ENCODE peak calls at places on chromosomes 2 and 18, in six cellular contexts. One of them, this sample, is unnamed.
A peak's percentile ranks its signal among the peaks of the same experiment; 100 is the strongest.

GRCh38 chr2:233439191-233439590 is 84.9 kb downstream of the DGKD start:
- DNase-seq in K562: no peak
- DNase-seq in GM12878: no peak
- DNase-seq in A549: no peak
- DNase-seq in HepG2: no peak
- DNase-seq in H1: no peak
- DNase-seq in this sample: no peak

GRCh38 chr2:101306410-101306809 is 2.1 kb downstream of the RNF149 start:
- DNase-seq in K562: peak; percentile 20
- DNase-seq in GM12878: no peak
- DNase-seq in A549: no peak
- DNase-seq in HepG2: no peak
- DNase-seq in H1: no peak
- DNase-seq in this sample: no peak

GRCh38 chr2:12918841-12919445 is 202.2 kb downstream of the TRIB2 start:
- DNase-seq in K562: no peak
- DNase-seq in GM12878: no peak
- DNase-seq in A549: no peak
- DNase-seq in HepG2: no peak
- DNase-seq in H1: no peak
- DNase-seq in this sample: no peak

GRCh38 chr18:75473316-75473715 is 45.8 kb upstream of the SMIM21 start:
- DNase-seq in K562: no peak
- DNase-seq in GM12878: no peak
- DNase-seq in A549: no peak
- DNase-seq in HepG2: no peak
- DNase-seq in H1: no peak
- DNase-seq in this sample: no peak

GRCh38 chr2:8685697-8686358 is 4.0 kb downstream of the ID2 start:
- DNase-seq in K562: peak; percentile 75
- DNase-seq in GM12878: no peak
- DNase-seq in A549: peak; percentile 77
- DNase-seq in HepG2: peak; percentile 48
- DNase-seq in H1: peak; percentile 97
- DNase-seq in this sample: peak; percentile 95

GRCh38 chr2:152036611-152037469 is 62.0 kb downstream of the CACNB4 start:
- DNase-seq in K562: peak; percentile 84
- DNase-seq in GM12878: no peak
- DNase-seq in A549: peak; percentile 42
- DNase-seq in HepG2: peak; percentile 73
- DNase-seq in H1: peak; percentile 66
- DNase-seq in this sample: peak; percentile 66

GRCh38 chr2:27217173-27218121 is at the start of gene CAD:
- DNase-seq in K562: peak; percentile 94
- DNase-seq in GM12878: no peak
- DNase-seq in A549: peak; percentile 84
- DNase-seq in HepG2: peak; percentile 54
- DNase-seq in H1: peak; percentile 91
- DNase-seq in this sample: peak; percentile 99

GRCh38 chr2:38583524-38583923 is 19.2 kb downstream of the HNRNPLL start:
- DNase-seq in K562: no peak
- DNase-seq in GM12878: no peak
- DNase-seq in A549: no peak
- DNase-seq in HepG2: no peak
- DNase-seq in H1: no peak
- DNase-seq in this sample: no peak

GRCh38 chr2:186691900-186692299 is 2.0 kb upstream of the FAM171B start:
- DNase-seq in K562: no peak
- DNase-seq in GM12878: no peak
- DNase-seq in A549: no peak
- DNase-seq in HepG2: no peak
- DNase-seq in H1: no peak
- DNase-seq in this sample: no peak

GRCh38 chr2:230575640-230576324 is 136.9 kb upstream of the CAB39 start:
- DNase-seq in K562: peak; percentile 63
- DNase-seq in GM12878: no peak
- DNase-seq in A549: no peak
- DNase-seq in HepG2: no peak
- DNase-seq in H1: no peak
- DNase-seq in this sample: no peak

GRCh38 chr2:60880633-60880987 is 764 bp upstream of the REL start:
- DNase-seq in K562: no peak
- DNase-seq in GM12878: no peak
- DNase-seq in A549: no peak
- DNase-seq in HepG2: no peak
- DNase-seq in H1: no peak
- DNase-seq in this sample: no peak

GRCh38 chr18:29849145-29849544 is 1193.4 kb downstream of the DSC3 start:
- DNase-seq in K562: no peak
- DNase-seq in GM12878: no peak
- DNase-seq in A549: no peak
- DNase-seq in HepG2: no peak
- DNase-seq in H1: no peak
- DNase-seq in this sample: no peak

DNA sequence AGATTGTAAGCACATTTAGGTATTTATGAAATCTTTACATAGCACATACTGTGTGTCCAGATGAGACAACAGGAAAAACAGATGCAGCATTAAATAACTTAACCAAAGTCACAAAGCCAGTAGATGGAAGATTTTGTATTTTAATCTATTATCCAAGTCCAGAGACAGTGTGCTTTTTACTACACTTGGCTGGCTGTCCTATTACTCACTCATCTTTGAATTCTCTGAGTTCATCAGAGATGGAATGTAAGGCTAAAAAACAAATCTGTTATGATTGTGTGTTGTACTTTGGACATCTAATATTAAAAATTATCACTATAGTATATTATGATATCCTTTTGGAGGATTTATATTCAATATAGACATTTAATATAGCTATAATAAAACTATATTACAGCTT is 1189.4 kb downstream of the DSC3 start:
- DNase-seq in K562: no peak
- DNase-seq in GM12878: no peak
- DNase-seq in A549: no peak
- DNase-seq in HepG2: no peak
- DNase-seq in H1: no peak
- DNase-seq in this sample: no peak
- TF ChIP-seq CHD2 in K562: no peak
- TF ChIP-seq CHD2 in GM12878: no peak
- TF ChIP-seq CHD2 in A549: no peak
- TF ChIP-seq CHD2 in HepG2: no peak
- TF ChIP-seq CHD2 in H1: no peak
- TF ChIP-seq CHD2 in this sample: no peak

GRCh38 chr2:176553685-176554106 is 284.5 kb downstream of the MTX2 start:
- DNase-seq in K562: no peak
- DNase-seq in GM12878: no peak
- DNase-seq in A549: peak; percentile 60
- DNase-seq in HepG2: no peak
- DNase-seq in H1: peak; percentile 71
- DNase-seq in this sample: peak; percentile 78
- TF ChIP-seq CHD2 in K562: no peak
- TF ChIP-seq CHD2 in GM12878: no peak
- TF ChIP-seq CHD2 in A549: no peak
- TF ChIP-seq CHD2 in HepG2: no peak
- TF ChIP-seq CHD2 in H1: no peak
- TF ChIP-seq CHD2 in this sample: no peak

GRCh38 chr2:118251427-118251826 is 163.2 kb downstream of the INSIG2 start:
- DNase-seq in K562: no peak
- DNase-seq in GM12878: no peak
- DNase-seq in A549: no peak
- DNase-seq in HepG2: no peak
- DNase-seq in H1: no peak
- DNase-seq in this sample: no peak
- TF ChIP-seq CHD2 in K562: no peak
- TF ChIP-seq CHD2 in GM12878: no peak
- TF ChIP-seq CHD2 in A549: no peak
- TF ChIP-seq CHD2 in HepG2: no peak
- TF ChIP-seq CHD2 in H1: no peak
- TF ChIP-seq CHD2 in this sample: no peak

GRCh38 chr18:77135339-77136075 is 2.9 kb upstream of the MBP start:
- DNase-seq in K562: no peak
- DNase-seq in GM12878: no peak
- DNase-seq in A549: no peak
- DNase-seq in HepG2: no peak
- DNase-seq in H1: no peak
- DNase-seq in this sample: no peak
- TF ChIP-seq CHD2 in K562: no peak
- TF ChIP-seq CHD2 in GM12878: no peak
- TF ChIP-seq CHD2 in A549: no peak
- TF ChIP-seq CHD2 in HepG2: no peak
- TF ChIP-seq CHD2 in H1: no peak
- TF ChIP-seq CHD2 in this sample: no peak

GRCh38 chr2:2890901-2891300 is 486.7 kb downstream of the EIPR1 start:
- DNase-seq in K562: no peak
- DNase-seq in GM12878: no peak
- DNase-seq in A549: no peak
- DNase-seq in HepG2: no peak
- DNase-seq in H1: no peak
- DNase-seq in this sample: no peak
- TF ChIP-seq CHD2 in K562: no peak
- TF ChIP-seq CHD2 in GM12878: no peak
- TF ChIP-seq CHD2 in A549: no peak
- TF ChIP-seq CHD2 in HepG2: no peak
- TF ChIP-seq CHD2 in H1: no peak
- TF ChIP-seq CHD2 in this sample: no peak

DNA sequence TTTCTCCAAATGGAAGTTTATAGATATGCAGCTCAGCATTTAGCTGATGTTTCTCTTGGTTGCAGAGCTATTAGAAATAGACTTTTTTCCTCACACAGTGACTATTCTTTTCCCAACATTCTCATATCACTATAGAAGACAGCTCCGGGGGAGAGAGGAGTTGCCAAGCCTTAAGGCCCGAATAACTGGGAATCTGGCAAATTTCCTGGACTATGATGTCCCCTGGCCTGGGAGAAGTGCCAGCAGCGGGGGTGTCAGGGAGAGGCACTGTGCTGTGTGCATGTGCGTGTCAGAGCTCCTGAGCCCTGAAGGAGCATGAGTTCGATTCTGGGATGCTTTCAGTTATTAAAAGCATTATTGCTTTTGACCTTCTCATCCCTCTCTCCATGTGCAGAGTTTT is 311.0 kb downstream of the PRKCE start:
- DNase-seq in K562: no peak
- DNase-seq in GM12878: no peak
- DNase-seq in A549: no peak
- DNase-seq in HepG2: no peak
- DNase-seq in H1: no peak
- DNase-seq in this sample: peak; percentile 68
- TF ChIP-seq CHD2 in K562: no peak
- TF ChIP-seq CHD2 in GM12878: no peak
- TF ChIP-seq CHD2 in A549: no peak
- TF ChIP-seq CHD2 in HepG2: no peak
- TF ChIP-seq CHD2 in H1: no peak
- TF ChIP-seq CHD2 in this sample: peak; percentile 61

GRCh38 chr2:119853777-119854399 is 94.2 kb downstream of the PTPN4 start:
- DNase-seq in K562: no peak
- DNase-seq in GM12878: no peak
- DNase-seq in A549: no peak
- DNase-seq in HepG2: no peak
- DNase-seq in H1: no peak
- DNase-seq in this sample: no peak

GRCh38 chr2:119846021-119846420 is 86.3 kb downstream of the PTPN4 start:
- DNase-seq in K562: no peak
- DNase-seq in GM12878: no peak
- DNase-seq in A549: no peak
- DNase-seq in HepG2: no peak
- DNase-seq in H1: no peak
- DNase-seq in this sample: no peak

GRCh38 chr2:119852214-119852613 is 92.5 kb downstream of the PTPN4 start:
- DNase-seq in K562: no peak
- DNase-seq in GM12878: no peak
- DNase-seq in A549: no peak
- DNase-seq in HepG2: no peak
- DNase-seq in H1: no peak
- DNase-seq in this sample: no peak

DNA sequence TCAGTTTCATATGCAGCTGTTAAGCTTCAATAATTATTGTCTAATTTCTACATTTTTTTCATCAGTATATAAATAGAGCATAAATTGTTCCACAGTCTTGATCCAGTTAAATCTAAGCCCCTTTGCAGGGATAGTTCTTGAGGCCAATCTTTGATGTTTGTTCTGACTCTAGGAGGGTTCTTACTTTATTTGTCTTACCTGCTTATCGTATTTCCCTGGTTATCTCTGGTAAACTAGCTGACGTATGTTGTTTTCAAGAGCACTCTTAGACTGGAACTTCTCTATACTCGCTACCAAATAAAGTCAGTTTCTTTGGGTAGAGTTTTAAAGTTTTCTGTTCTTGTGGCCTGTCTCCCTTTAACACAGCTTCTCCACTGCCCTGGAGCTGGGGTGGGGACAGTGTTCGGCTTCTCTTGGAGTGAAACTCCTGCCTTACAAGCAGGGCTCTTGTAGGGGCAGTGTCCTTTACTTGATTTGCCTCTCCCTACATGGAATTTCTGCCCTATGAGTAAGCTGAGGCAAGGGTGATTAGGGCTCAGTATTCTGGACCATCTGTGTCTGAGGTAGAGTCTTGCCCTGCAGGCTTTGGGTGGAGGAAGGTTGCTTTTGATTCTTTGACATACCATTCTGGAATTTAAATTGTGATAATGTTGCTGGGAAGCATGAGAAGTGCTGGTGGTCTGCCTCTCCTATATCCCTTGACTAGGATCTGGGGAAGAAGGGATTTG is 90.3 kb downstream of the PTPN4 start:
- DNase-seq in K562: no peak
- DNase-seq in GM12878: no peak
- DNase-seq in A549: no peak
- DNase-seq in HepG2: no peak
- DNase-seq in H1: no peak
- DNase-seq in this sample: no peak
- TF ChIP-seq CHD2 in K562: no peak
- TF ChIP-seq CHD2 in GM12878: no peak
- TF ChIP-seq CHD2 in A549: no peak
- TF ChIP-seq CHD2 in HepG2: no peak
- TF ChIP-seq CHD2 in H1: no peak
- TF ChIP-seq CHD2 in this sample: no peak

DNA sequence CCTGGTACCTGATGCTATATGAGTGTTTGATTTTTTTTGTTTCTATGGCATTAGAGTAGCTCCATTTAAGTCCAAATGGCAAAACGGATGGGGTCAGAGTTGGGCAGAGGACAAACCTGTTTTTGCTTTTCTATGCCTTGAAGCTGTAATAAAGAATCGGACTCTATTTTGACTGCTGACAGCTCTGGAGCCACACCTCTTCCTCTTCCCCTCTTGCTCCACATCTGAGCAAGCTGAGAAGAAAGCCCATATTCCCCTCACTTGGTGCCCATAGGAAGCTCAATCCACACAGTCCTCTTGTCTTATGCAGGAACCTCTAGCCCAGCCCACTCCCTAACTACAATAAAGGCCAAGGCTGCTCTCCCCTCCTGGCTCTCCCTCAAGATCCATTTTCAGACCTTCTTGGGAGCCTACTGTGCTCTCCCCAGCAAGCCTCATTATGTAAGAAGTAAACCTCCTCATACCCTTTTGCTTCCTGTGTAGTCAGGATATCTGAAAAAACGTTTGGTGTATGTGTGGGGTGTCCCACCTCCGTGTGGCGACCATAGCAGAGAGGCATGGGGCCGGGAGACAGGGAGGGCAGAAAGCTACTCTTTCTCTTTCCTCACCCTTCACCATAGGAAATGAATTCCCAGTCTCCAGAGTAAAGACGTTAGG is 42.0 kb upstream of the RAPGEF4 start:
- DNase-seq in K562: no peak
- DNase-seq in GM12878: no peak
- DNase-seq in A549: no peak
- DNase-seq in HepG2: no peak
- DNase-seq in H1: no peak
- DNase-seq in this sample: no peak
- TF ChIP-seq CHD2 in K562: no peak
- TF ChIP-seq CHD2 in GM12878: no peak
- TF ChIP-seq CHD2 in A549: no peak
- TF ChIP-seq CHD2 in HepG2: no peak
- TF ChIP-seq CHD2 in H1: no peak
- TF ChIP-seq CHD2 in this sample: no peak

GRCh38 chr2:66539452-66539851 is 104.5 kb downstream of the MEIS1 start:
- DNase-seq in K562: no peak
- DNase-seq in GM12878: no peak
- DNase-seq in A549: no peak
- DNase-seq in HepG2: no peak
- DNase-seq in H1: no peak
- DNase-seq in this sample: no peak
- TF ChIP-seq CHD2 in K562: no peak
- TF ChIP-seq CHD2 in GM12878: no peak
- TF ChIP-seq CHD2 in A549: no peak
- TF ChIP-seq CHD2 in HepG2: no peak
- TF ChIP-seq CHD2 in H1: no peak
- TF ChIP-seq CHD2 in this sample: no peak